ENCODE peak calls at places on chromosomes 7 and 10, in eight cellular contexts. R is CD8-positive, alpha-beta T cell; P is NCI-H2029; G is RCC 7860; L is head of caudate nucleus; T is amniotic stem cell; M is uterus; C is putamen. W is an unnamed sample.

GRCh38 chr7:135193615-135194081 is 17.7 kb downstream of the WDR91 start:
- DNase-seq in L (no peak), P (no peak), C (no peak), T (peak), M (no peak), G (peak), R (no peak), W (no peak)

GRCh38 chr7:45973725-45974532 is 52.9 kb upstream of the IGFBP3 start:
- DNase-seq in M (no peak), L (peak), C (peak), T (no peak), P (peak), G (no peak), R (no peak), W (no peak)

GRCh38 chr10:72605137-72605536 is 20.7 kb downstream of the MICU1 start:
- DNase-seq in T (no peak), P (no peak), L (no peak), M (no peak), R (no peak), C (no peak), G (no peak), W (no peak)

GRCh38 chr7:87926581-87927461 is 7.2 kb upstream of the ADAM22 start:
- DNase-seq in P (peak), T (no peak), C (no peak), G (peak), M (no peak), R (no peak), L (no peak), W (peak)

GRCh38 chr10:90484518-90484917 is 373.3 kb downstream of the HTR7 start:
- DNase-seq in C (no peak), T (no peak), M (no peak), L (no peak), P (no peak), G (no peak), R (no peak), W (no peak)

GRCh38 chr7:30598121-30598876 is 3.6 kb downstream of the GARS1 start:
- DNase-seq in C (no peak), R (no peak), T (no peak), G (no peak), P (no peak), L (no peak), M (no peak), W (no peak)

GRCh38 chr7:47333131-47333887 is 248.6 kb downstream of the TNS3 start:
- DNase-seq in M (no peak), R (no peak), T (no peak), C (no peak), G (no peak), P (no peak), L (no peak), W (no peak)

GRCh38 chr7:22563115-22563514 is 63.1 kb upstream of the STEAP1B start:
- DNase-seq in L (no peak), M (no peak), C (no peak), G (peak), P (peak), T (no peak), R (no peak), W (no peak)

GRCh38 chr10:28089467-28089866 is 90.6 kb upstream of the ODAD2 start:
- DNase-seq in L (no peak), G (peak), R (no peak), M (no peak), C (no peak), P (no peak), T (no peak), W (no peak)

GRCh38 chr10:76632158-76633051 is 1005.2 kb downstream of the KCNMA1 start:
- DNase-seq in M (no peak), P (peak), T (no peak), G (no peak), L (no peak), R (no peak), C (no peak), W (peak)

GRCh38 chr7:149883452-149883861 is 9.7 kb downstream of the ATP6V0E2 start:
- DNase-seq in T (peak), R (peak), P (peak), C (peak), L (peak), M (peak), G (peak), W (no peak)

GRCh38 chr10:119252470-119253151 is 45.2 kb downstream of the GRK5 start:
- DNase-seq in M (no peak), P (no peak), L (no peak), G (no peak), T (no peak), R (no peak), C (no peak), W (no peak)

GRCh38 chr7:219581-220150 is 27.3 kb downstream of the FAM20C start:
- DNase-seq in P (no peak), C (peak), G (no peak), M (no peak), L (peak), T (no peak), R (no peak), W (no peak)

GRCh38 chr10:13890617-13891541 is 304.1 kb downstream of the PRPF18 start:
- DNase-seq in P (no peak), L (peak), C (peak), M (no peak), T (no peak), G (no peak), R (no peak), W (no peak)

GRCh38 chr7:45435846-45436245 is 138.3 kb upstream of the ADCY1 start:
- DNase-seq in R (no peak), P (no peak), L (no peak), T (no peak), G (peak), C (no peak), M (no peak), W (no peak)

GRCh38 chr10:3825244-3825643 is 40.2 kb upstream of the KLF6 start:
- DNase-seq in R (no peak), P (no peak), G (peak), C (no peak), T (peak), L (no peak), M (no peak), W (no peak)

GRCh38 chr7:39269034-39269433 is 291.3 kb downstream of the POU6F2 start:
- DNase-seq in G (no peak), M (no peak), T (no peak), P (no peak), R (no peak), C (no peak), L (no peak), W (no peak)

GRCh38 chr10:101843032-101843991 is at the start of gene KCNIP2:
- DNase-seq in R (peak), L (peak), G (no peak), C (peak), M (no peak), P (peak), T (no peak), W (no peak)

GRCh38 chr7:157010588-157011332 is at the start of gene MNX1:
- DNase-seq in R (peak), C (no peak), M (no peak), P (peak), G (no peak), L (no peak), T (no peak), W (peak)

GRCh38 chr10:71838264-71839211 is 12.5 kb downstream of the PSAP start:
- DNase-seq in G (peak), L (no peak), P (no peak), R (no peak), M (no peak), C (no peak), T (peak), W (no peak)

GRCh38 chr10:27792191-27792590 is 46.6 kb upstream of the MKX start:
- DNase-seq in R (no peak), L (no peak), T (no peak), G (no peak), C (no peak), P (no peak), M (no peak), W (no peak)

GRCh38 chr7:136859798-136860197 is 8.7 kb upstream of the CHRM2 start:
- DNase-seq in C (no peak), T (no peak), G (no peak), P (no peak), L (no peak), R (no peak), M (no peak), W (no peak)

GRCh38 chr10:75400163-75400768 is 1.3 kb downstream of the ZNF503 start:
- DNase-seq in C (no peak), L (no peak), T (no peak), R (no peak), G (no peak), P (no peak), M (no peak), W (no peak)

GRCh38 chr7:66696774-66697191 is 43.8 kb upstream of the RABGEF1 start:
- DNase-seq in G (no peak), C (no peak), M (peak), R (no peak), P (no peak), T (no peak), L (no peak), W (no peak)

GRCh38 chr7:44104880-44105771 is 981 bp downstream of the AEBP1 start:
- DNase-seq in G (peak), M (peak), P (no peak), R (no peak), T (no peak), L (no peak), C (peak), W (no peak)

GRCh38 chr7:22001345-22002004 is 55.8 kb upstream of the CDCA7L start:
- DNase-seq in M (no peak), P (peak), C (peak), L (no peak), G (peak), T (peak), R (no peak), W (peak)

GRCh38 chr7:2032030-2032875 is 200.5 kb downstream of the MAD1L1 start:
- DNase-seq in T (no peak), P (peak), L (no peak), R (no peak), M (no peak), C (no peak), G (no peak), W (no peak)

GRCh38 chr7:46165281-46165680 is 244.2 kb upstream of the IGFBP3 start:
- DNase-seq in C (no peak), G (peak), M (no peak), L (no peak), P (no peak), R (no peak), T (no peak), W (no peak)

GRCh38 chr7:81769891-81770818 is at the start of gene HGF:
- DNase-seq in R (no peak), T (no peak), M (peak), C (peak), P (no peak), L (peak), G (no peak), W (no peak)

GRCh38 chr7:27661776-27662489 is 750 bp downstream of the HIBADH start:
- DNase-seq in M (peak), G (peak), L (peak), C (peak), R (peak), T (no peak), P (no peak), W (no peak)

GRCh38 chr10:67664936-67665335 is 31.1 kb downstream of the CTNNA3 start:
- DNase-seq in L (no peak), T (no peak), P (no peak), C (peak), G (no peak), R (no peak), M (no peak), W (no peak)

GRCh38 chr10:15344876-15345285 is 26.2 kb downstream of the FAM171A1 start:
- DNase-seq in M (no peak), L (peak), T (no peak), P (no peak), C (peak), G (no peak), R (no peak), W (no peak)

GRCh38 chr7:150357277-150357676 is 11.3 kb upstream of the REPIN1 start:
- DNase-seq in G (no peak), M (no peak), C (no peak), P (peak), T (no peak), L (no peak), R (peak), W (no peak)

GRCh38 chr10:101779544-101780186 is 3.6 kb downstream of the NPM3 start:
- DNase-seq in R (peak), G (no peak), M (peak), L (peak), C (peak), T (no peak), P (peak), W (peak)

GRCh38 chr7:31938650-31939049 is 131.6 kb downstream of the PDE1C start:
- DNase-seq in G (peak), C (no peak), T (no peak), L (no peak), M (no peak), R (no peak), P (no peak), W (no peak)

GRCh38 chr10:125130260-125130659 is 30.1 kb downstream of the CTBP2 start:
- DNase-seq in M (no peak), C (no peak), T (no peak), R (no peak), L (no peak), G (no peak), P (no peak), W (no peak)